ENCODE peak calls at places on chromosomes 11 and 22, in six cellular contexts. One of them, this sample, is unnamed.

GRCh38 chr11:107468596-107468995 is 11.0 kb upstream of the CWF19L2 start:
- DNase-seq in M059J: peak
- DNase-seq in choroid plexus epithelial cell: peak
- DNase-seq in EH: peak
- DNase-seq in GM04504: no peak
- DNase-seq in iris pigment epithelial cell: peak
- DNase-seq in this sample: no peak

GRCh38 chr22:27100789-27101188 is 443.4 kb downstream of the MIAT start:
- DNase-seq in M059J: peak
- DNase-seq in choroid plexus epithelial cell: peak
- DNase-seq in EH: peak
- DNase-seq in GM04504: no peak
- DNase-seq in iris pigment epithelial cell: peak
- DNase-seq in this sample: peak

GRCh38 chr11:76444065-76444383 is 794 bp upstream of the EMSY start:
- DNase-seq in M059J: no peak
- DNase-seq in choroid plexus epithelial cell: no peak
- DNase-seq in EH: no peak
- DNase-seq in GM04504: no peak
- DNase-seq in iris pigment epithelial cell: no peak
- DNase-seq in this sample: no peak

GRCh38 chr11:78061921-78062311 is 1.7 kb upstream of the THRSP start:
- DNase-seq in M059J: no peak
- DNase-seq in choroid plexus epithelial cell: no peak
- DNase-seq in EH: no peak
- DNase-seq in GM04504: no peak
- DNase-seq in iris pigment epithelial cell: no peak
- DNase-seq in this sample: no peak

GRCh38 chr11:43643898-43644625 is 36.5 kb upstream of the HSD17B12 start:
- DNase-seq in M059J: peak
- DNase-seq in choroid plexus epithelial cell: peak
- DNase-seq in EH: peak
- DNase-seq in GM04504: peak
- DNase-seq in iris pigment epithelial cell: peak
- DNase-seq in this sample: peak

GRCh38 chr22:19885841-19886592 is 31.3 kb upstream of the GNB1L start:
- DNase-seq in M059J: no peak
- DNase-seq in choroid plexus epithelial cell: no peak
- DNase-seq in EH: peak
- DNase-seq in GM04504: no peak
- DNase-seq in iris pigment epithelial cell: no peak
- DNase-seq in this sample: no peak

GRCh38 chr22:17552737-17553136 is 10.6 kb upstream of the SLC25A18 start:
- DNase-seq in M059J: no peak
- DNase-seq in choroid plexus epithelial cell: no peak
- DNase-seq in EH: no peak
- DNase-seq in GM04504: no peak
- DNase-seq in iris pigment epithelial cell: no peak
- DNase-seq in this sample: no peak

GRCh38 chr11:409008-409599 is 5.7 kb downstream of the SIGIRR start:
- DNase-seq in M059J: no peak
- DNase-seq in choroid plexus epithelial cell: no peak
- DNase-seq in EH: no peak
- DNase-seq in GM04504: no peak
- DNase-seq in iris pigment epithelial cell: no peak
- DNase-seq in this sample: no peak

GRCh38 chr11:9351956-9352355 is 32.5 kb upstream of the IPO7 start:
- DNase-seq in M059J: peak
- DNase-seq in choroid plexus epithelial cell: no peak
- DNase-seq in EH: peak
- DNase-seq in GM04504: no peak
- DNase-seq in iris pigment epithelial cell: no peak
- DNase-seq in this sample: no peak

GRCh38 chr11:27437824-27438594 is 34.6 kb downstream of the LGR4 start:
- DNase-seq in M059J: peak
- DNase-seq in choroid plexus epithelial cell: no peak
- DNase-seq in EH: no peak
- DNase-seq in GM04504: no peak
- DNase-seq in iris pigment epithelial cell: no peak
- DNase-seq in this sample: no peak

GRCh38 chr11:69018924-69019323 is 5.9 kb upstream of the MRGPRF start:
- DNase-seq in M059J: peak
- DNase-seq in choroid plexus epithelial cell: no peak
- DNase-seq in EH: peak
- DNase-seq in GM04504: peak
- DNase-seq in iris pigment epithelial cell: no peak
- DNase-seq in this sample: peak

GRCh38 chr11:110711776-110712642 is at the start of gene ARHGAP20:
- DNase-seq in M059J: peak
- DNase-seq in choroid plexus epithelial cell: peak
- DNase-seq in EH: peak
- DNase-seq in GM04504: no peak
- DNase-seq in iris pigment epithelial cell: peak
- DNase-seq in this sample: no peak

GRCh38 chr11:59205664-59206063 is 7.1 kb downstream of the MPEG1 start:
- DNase-seq in M059J: no peak
- DNase-seq in choroid plexus epithelial cell: no peak
- DNase-seq in EH: no peak
- DNase-seq in GM04504: no peak
- DNase-seq in iris pigment epithelial cell: no peak
- DNase-seq in this sample: no peak

GRCh38 chr11:35237860-35238715 is 99.1 kb downstream of the CD44 start:
- DNase-seq in M059J: peak
- DNase-seq in choroid plexus epithelial cell: peak
- DNase-seq in EH: no peak
- DNase-seq in GM04504: no peak
- DNase-seq in iris pigment epithelial cell: peak
- DNase-seq in this sample: no peak

GRCh38 chr11:94934362-94934761 is 39.0 kb downstream of the CWC15 start:
- DNase-seq in M059J: peak
- DNase-seq in choroid plexus epithelial cell: peak
- DNase-seq in EH: peak
- DNase-seq in GM04504: no peak
- DNase-seq in iris pigment epithelial cell: peak
- DNase-seq in this sample: no peak

GRCh38 chr22:45502215-45503070 is at the start of gene FBLN1:
- DNase-seq in M059J: peak
- DNase-seq in choroid plexus epithelial cell: no peak
- DNase-seq in EH: peak
- DNase-seq in GM04504: no peak
- DNase-seq in iris pigment epithelial cell: no peak
- DNase-seq in this sample: no peak

GRCh38 chr11:45982656-45983470 is 60.4 kb downstream of the LARGE2 start:
- DNase-seq in M059J: peak
- DNase-seq in choroid plexus epithelial cell: peak
- DNase-seq in EH: peak
- DNase-seq in GM04504: no peak
- DNase-seq in iris pigment epithelial cell: peak
- DNase-seq in this sample: peak

GRCh38 chr11:130464289-130464812 is 15.9 kb downstream of the ADAMTS15 start:
- DNase-seq in M059J: no peak
- DNase-seq in choroid plexus epithelial cell: no peak
- DNase-seq in EH: peak
- DNase-seq in GM04504: peak
- DNase-seq in iris pigment epithelial cell: no peak
- DNase-seq in this sample: no peak

GRCh38 chr11:65353900-65354264 is 669 bp upstream of the TIGD3 start:
- DNase-seq in M059J: no peak
- DNase-seq in choroid plexus epithelial cell: no peak
- DNase-seq in EH: no peak
- DNase-seq in GM04504: no peak
- DNase-seq in iris pigment epithelial cell: no peak
- DNase-seq in this sample: no peak

GRCh38 chr11:47186076-47186936 is at the start of gene PACSIN3:
- DNase-seq in M059J: peak
- DNase-seq in choroid plexus epithelial cell: no peak
- DNase-seq in EH: peak
- DNase-seq in GM04504: no peak
- DNase-seq in iris pigment epithelial cell: peak
- DNase-seq in this sample: no peak

GRCh38 chr22:36659762-36660509 is 43.6 kb downstream of the CACNG2 start:
- DNase-seq in M059J: peak
- DNase-seq in choroid plexus epithelial cell: peak
- DNase-seq in EH: peak
- DNase-seq in GM04504: peak
- DNase-seq in iris pigment epithelial cell: peak
- DNase-seq in this sample: peak

GRCh38 chr11:59660621-59661020 is 8.2 kb downstream of the PATL1 start:
- DNase-seq in M059J: no peak
- DNase-seq in choroid plexus epithelial cell: no peak
- DNase-seq in EH: no peak
- DNase-seq in GM04504: no peak
- DNase-seq in iris pigment epithelial cell: no peak
- DNase-seq in this sample: no peak